ENCODE peak calls at places on chromosomes 3 and 15, in five cellular contexts. Y, U, S, H and K are unnamed samples.
A peak's percentile ranks its signal among the peaks of the same experiment; 100 is the strongest.

GRCh38 chr3:121483290-121483689 is 62.5 kb downstream of the POLQ start:
- DNase-seq in Y (no peak), U (no peak), S (no peak), H (no peak), K (no peak)

GRCh38 chr3:98519351-98519750 is 3.4 kb downstream of the CLDND1 start:
- DNase-seq in U (no peak), Y (no peak), H (no peak), S (no peak), K (no peak)

GRCh38 chr3:67109651-67110204 is 111.6 kb downstream of the KBTBD8 start:
- DNase-seq in H (peak; percentile 69), U (no peak), S (no peak), Y (peak; percentile 42), K (no peak)

GRCh38 chr15:77013786-77014136 is 18.8 kb downstream of the PSTPIP1 start:
- DNase-seq in H (no peak), Y (no peak), U (no peak), S (no peak), K (no peak)

GRCh38 chr3:106963446-106963845 is 413.8 kb upstream of the CCDC54 start:
- DNase-seq in U (no peak), S (no peak), Y (no peak), H (peak; percentile 55), K (no peak)

GRCh38 chr3:36312351-36312750 is 68.0 kb upstream of the STAC start:
- DNase-seq in U (no peak), Y (no peak), H (no peak), S (no peak), K (no peak)

GRCh38 chr3:169454823-169455222 is 208.7 kb downstream of the MECOM start:
- DNase-seq in H (peak; percentile 93), Y (no peak), S (no peak), U (no peak), K (no peak)

GRCh38 chr15:60477991-60478632 is 830 bp downstream of the ICE2 start:
- DNase-seq in U (no peak), Y (peak; percentile 45), H (peak; percentile 89), S (no peak), K (no peak)

GRCh38 chr3:40681658-40682055 is 156.9 kb downstream of the ZNF621 start:
- DNase-seq in H (no peak), U (no peak), Y (no peak), S (no peak), K (no peak)

GRCh38 chr3:176078916-176079315 is 1118.4 kb downstream of the TBL1XR1 start:
- DNase-seq in S (no peak), Y (no peak), U (no peak), H (no peak), K (no peak)

GRCh38 chr15:97502038-97502437 is 458.5 kb upstream of the ARRDC4 start:
- DNase-seq in H (peak; percentile 87), S (no peak), U (no peak), Y (no peak), K (no peak)

GRCh38 chr15:66703540-66703941 is 1.5 kb downstream of the SMAD6 start:
- DNase-seq in S (no peak), Y (no peak), U (peak; percentile 25), H (no peak), K (no peak)

GRCh38 chr3:123371426-123371825 is 77.5 kb downstream of the ADCY5 start:
- DNase-seq in U (no peak), Y (no peak), H (no peak), S (no peak), K (no peak)

GRCh38 chr3:134002326-134002725 is 27.4 kb downstream of the SLCO2A1 start:
- DNase-seq in S (no peak), Y (peak; percentile 8), U (no peak), H (no peak), K (no peak)

GRCh38 chr3:35383719-35384555 is 255.4 kb upstream of the ARPP21 start:
- DNase-seq in U (no peak), S (no peak), Y (peak; percentile 27), H (peak; percentile 95), K (no peak)

GRCh38 chr3:136544532-136544931 is 207.6 kb downstream of the STAG1 start:
- DNase-seq in U (no peak), Y (no peak), S (no peak), H (no peak), K (no peak)

GRCh38 chr3:158827773-158828172 is 25.9 kb downstream of the MFSD1 start:
- DNase-seq in H (no peak), Y (no peak), S (no peak), U (no peak), K (no peak)

GRCh38 chr15:39908186-39908585 is 11.9 kb downstream of the GPR176 start:
- DNase-seq in U (no peak), H (peak; percentile 82), Y (no peak), S (no peak), K (no peak)

GRCh38 chr15:27842526-27842925 is 256.6 kb downstream of the OCA2 start:
- DNase-seq in H (no peak), U (no peak), S (no peak), Y (no peak), K (peak; percentile 84)

GRCh38 chr15:91047545-91048199 is 25.3 kb upstream of the VPS33B start:
- DNase-seq in Y (no peak), S (no peak), U (no peak), H (no peak), K (no peak)

GRCh38 chr3:78258798-78259197 is 1218.9 kb downstream of the ROBO2 start:
- DNase-seq in S (no peak), Y (no peak), U (no peak), H (no peak), K (no peak)

GRCh38 chr3:20023663-20024417 is 11.8 kb upstream of the PP2D1 start:
- DNase-seq in S (peak; percentile 53), U (no peak), H (peak; percentile 70), Y (no peak), K (no peak)

GRCh38 chr3:22245122-22245521 is 494.1 kb upstream of the ZNF385D start:
- DNase-seq in Y (peak; percentile 8), S (no peak), U (peak; percentile 44), H (no peak), K (no peak)

GRCh38 chr3:186425788-186426730 is 64.0 kb upstream of the DGKG start:
- DNase-seq in U (no peak), S (no peak), H (no peak), Y (peak; percentile 20), K (peak; percentile 83)

GRCh38 chr15:70932397-70932796 is 39.8 kb downstream of the LRRC49 start:
- DNase-seq in Y (no peak), H (no peak), U (no peak), S (no peak), K (no peak)

GRCh38 chr3:28050895-28051294 is 190.5 kb upstream of the CMC1 start:
- DNase-seq in Y (peak; percentile 71), U (no peak), H (no peak), S (no peak), K (no peak)

GRCh38 chr15:42092666-42093445 is 1.5 kb downstream of the PLA2G4D start:
- DNase-seq in S (no peak), Y (no peak), U (peak; percentile 52), H (no peak), K (peak; percentile 81)

GRCh38 chr3:124730129-124730919 is at the start of gene UMPS:
- DNase-seq in Y (peak; percentile 86), U (peak; percentile 87), H (peak; percentile 86), S (peak; percentile 85), K (peak; percentile 96)
- TF ChIP-seq POLR2A in Y (peak; percentile 91), U (peak; percentile 56), H (peak; percentile 96), S (peak; percentile 51), K (peak; percentile 33)

GRCh38 chr15:65556622-65557021 is 26.4 kb downstream of the HACD3 start:
- DNase-seq in H (no peak), U (no peak), Y (no peak), S (no peak), K (no peak)

GRCh38 chr15:65558336-65558735 is 28.1 kb downstream of the HACD3 start:
- DNase-seq in Y (no peak), H (no peak), S (no peak), U (no peak), K (no peak)

GRCh38 chr15:65559941-65560340 is 29.7 kb downstream of the HACD3 start:
- DNase-seq in H (no peak), S (no peak), Y (no peak), U (no peak), K (no peak)

GRCh38 chr15:65561934-65562333 is 31.7 kb downstream of the HACD3 start:
- DNase-seq in H (no peak), U (no peak), S (no peak), Y (no peak), K (no peak)

DNA sequence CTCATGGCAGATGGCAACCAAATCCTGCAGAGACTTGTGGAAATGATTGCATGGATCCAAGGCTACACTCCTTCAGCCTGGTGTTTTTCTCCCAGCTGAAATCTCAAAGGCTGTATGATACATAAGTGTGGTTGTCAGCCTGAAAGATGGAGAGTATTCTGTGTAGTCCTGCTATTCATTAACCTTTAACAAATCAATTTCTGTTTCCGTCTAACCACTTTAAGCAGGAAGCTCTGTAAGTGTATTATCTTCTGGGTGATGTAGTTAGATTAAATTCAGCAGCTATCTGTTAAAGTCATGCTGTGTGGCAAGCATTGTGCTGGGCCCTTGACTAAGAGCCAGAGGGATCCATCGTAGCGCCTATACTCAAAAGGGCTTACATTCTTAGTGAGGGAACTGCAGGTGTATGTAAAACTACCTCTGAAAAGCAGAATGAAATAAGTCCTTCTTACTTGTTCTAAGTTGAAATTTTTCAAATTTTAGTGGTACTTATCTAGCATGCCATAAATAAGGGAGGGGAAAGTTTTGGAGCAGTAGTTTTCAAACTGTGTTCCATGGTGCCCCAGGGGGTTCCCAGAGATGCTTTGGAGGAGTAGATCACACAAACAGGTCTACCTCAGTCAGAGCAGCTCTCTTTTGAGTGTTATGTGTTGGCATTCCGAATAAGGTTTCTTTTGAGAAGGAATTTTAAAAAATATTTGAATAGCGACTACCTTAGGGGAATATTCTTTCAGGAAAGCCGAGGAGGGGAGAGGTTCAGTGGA is 28.9 kb downstream of the HACD3 start:
- DNase-seq in U (no peak), Y (no peak), S (no peak), H (no peak), K (no peak)
- TF ChIP-seq POLR2A in U (no peak), Y (no peak), S (no peak), H (no peak), K (no peak)

GRCh38 chr3:150762662-150763121 is 277 bp downstream of the SIAH2 start:
- DNase-seq in Y (no peak), H (no peak), S (no peak), U (no peak), K (no peak)
- TF ChIP-seq POLR2A in Y (no peak), H (no peak), S (peak; percentile 99), U (peak; percentile 98), K (no peak)

GRCh38 chr3:183808355-183808754 is 17.0 kb downstream of the MAP6D1 start:
- DNase-seq in U (no peak), H (no peak), Y (no peak), S (no peak), K (no peak)

GRCh38 chr3:183807881-183808280 is 17.5 kb downstream of the MAP6D1 start:
- DNase-seq in U (no peak), S (no peak), Y (no peak), H (no peak), K (no peak)

GRCh38 chr3:183809209-183809608 is 16.2 kb downstream of the MAP6D1 start:
- DNase-seq in S (no peak), U (no peak), Y (no peak), H (no peak), K (no peak)

GRCh38 chr3:183810643-183811594 is 14.5 kb downstream of the MAP6D1 start:
- DNase-seq in U (no peak), S (no peak), H (no peak), Y (no peak), K (no peak)

DNA sequence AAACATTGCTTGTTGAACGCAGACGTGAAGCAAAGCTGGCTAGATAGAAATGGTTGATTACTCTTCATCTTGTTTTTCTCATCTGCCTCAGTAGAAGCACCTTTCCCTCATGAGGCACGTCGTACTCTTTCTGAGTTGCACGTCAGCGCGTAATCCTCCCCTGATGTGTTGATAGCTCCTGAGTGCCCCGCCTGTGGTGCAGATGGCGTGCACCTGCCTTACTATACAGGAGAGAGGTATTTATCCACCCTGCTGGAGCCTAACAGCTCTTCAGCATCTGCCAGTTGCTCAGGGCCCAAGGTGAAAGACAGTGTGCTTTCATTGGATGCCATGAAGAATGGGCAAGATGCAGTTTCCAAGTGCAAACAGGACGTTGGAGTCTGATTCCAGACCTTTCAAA is 18.0 kb downstream of the MAP6D1 start:
- DNase-seq in U (no peak), S (no peak), Y (no peak), H (no peak), K (no peak)
- TF ChIP-seq POLR2A in U (no peak), S (no peak), Y (no peak), H (no peak), K (no peak)